ENCODE peak calls at places on chromosomes 6 and 20, in eight cellular contexts. One of them, this sample, is unnamed.

GRCh38 chr20:45919536-45919933 is 7.6 kb upstream of the PLTP start:
- DNase-seq in T-cell: no peak
- DNase-seq in HS-5: no peak
- DNase-seq in hypothalamus: no peak
- DNase-seq in H54: no peak
- DNase-seq in epithelial cell of esophagus: no peak
- DNase-seq in sciatic nerve: peak; percentile 89
- DNase-seq in uterus: peak; percentile 84
- DNase-seq in this sample: no peak

GRCh38 chr20:6765469-6766058 is 1.9 kb upstream of the BMP2 start:
- DNase-seq in sciatic nerve: no peak
- DNase-seq in HS-5: peak; percentile 49
- DNase-seq in T-cell: no peak
- DNase-seq in uterus: no peak
- DNase-seq in hypothalamus: no peak
- DNase-seq in H54: no peak
- DNase-seq in epithelial cell of esophagus: peak; percentile 70
- DNase-seq in this sample: no peak

GRCh38 chr6:33217681-33218080 is 9.4 kb downstream of the RING1 start:
- DNase-seq in HS-5: no peak
- DNase-seq in H54: no peak
- DNase-seq in uterus: no peak
- DNase-seq in hypothalamus: no peak
- DNase-seq in sciatic nerve: no peak
- DNase-seq in epithelial cell of esophagus: peak; percentile 67
- DNase-seq in T-cell: no peak
- DNase-seq in this sample: no peak

GRCh38 chr6:100462990-100463684 is 1.6 kb downstream of the SIM1 start:
- DNase-seq in T-cell: no peak
- DNase-seq in hypothalamus: no peak
- DNase-seq in uterus: no peak
- DNase-seq in HS-5: no peak
- DNase-seq in epithelial cell of esophagus: no peak
- DNase-seq in H54: no peak
- DNase-seq in sciatic nerve: no peak
- DNase-seq in this sample: no peak

GRCh38 chr6:163943647-163944395 is 529.3 kb downstream of the QKI start:
- DNase-seq in T-cell: no peak
- DNase-seq in H54: no peak
- DNase-seq in epithelial cell of esophagus: peak; percentile 1
- DNase-seq in uterus: no peak
- DNase-seq in sciatic nerve: no peak
- DNase-seq in hypothalamus: peak; percentile 75
- DNase-seq in HS-5: no peak
- DNase-seq in this sample: no peak

GRCh38 chr6:101716810-101717209 is 323.3 kb downstream of the GRIK2 start:
- DNase-seq in HS-5: no peak
- DNase-seq in sciatic nerve: no peak
- DNase-seq in H54: no peak
- DNase-seq in T-cell: no peak
- DNase-seq in uterus: no peak
- DNase-seq in epithelial cell of esophagus: no peak
- DNase-seq in hypothalamus: no peak
- DNase-seq in this sample: no peak

GRCh38 chr6:133764813-133765208 is 124.1 kb upstream of the TCF21 start:
- DNase-seq in epithelial cell of esophagus: no peak
- DNase-seq in uterus: no peak
- DNase-seq in hypothalamus: no peak
- DNase-seq in HS-5: no peak
- DNase-seq in H54: no peak
- DNase-seq in sciatic nerve: no peak
- DNase-seq in T-cell: no peak
- DNase-seq in this sample: no peak

GRCh38 chr20:51767018-51767866 is 948 bp downstream of the ATP9A start:
- DNase-seq in HS-5: no peak
- DNase-seq in H54: peak; percentile 58
- DNase-seq in uterus: peak; percentile 64
- DNase-seq in epithelial cell of esophagus: peak; percentile 86
- DNase-seq in sciatic nerve: peak; percentile 78
- DNase-seq in T-cell: peak; percentile 15
- DNase-seq in hypothalamus: peak; percentile 12
- DNase-seq in this sample: peak; percentile 96

GRCh38 chr6:71291991-71292390 is 3.4 kb downstream of the OGFRL1 start:
- DNase-seq in sciatic nerve: no peak
- DNase-seq in uterus: no peak
- DNase-seq in T-cell: no peak
- DNase-seq in H54: no peak
- DNase-seq in epithelial cell of esophagus: peak; percentile 56
- DNase-seq in hypothalamus: no peak
- DNase-seq in HS-5: no peak
- DNase-seq in this sample: no peak

GRCh38 chr20:41232971-41233926 is 84.3 kb downstream of the ZHX3 start:
- DNase-seq in uterus: no peak
- DNase-seq in T-cell: no peak
- DNase-seq in epithelial cell of esophagus: peak; percentile 86
- DNase-seq in H54: peak; percentile 39
- DNase-seq in hypothalamus: no peak
- DNase-seq in HS-5: peak; percentile 95
- DNase-seq in sciatic nerve: no peak
- DNase-seq in this sample: peak; percentile 92

GRCh38 chr6:142728910-142729481 is 216.0 kb downstream of the HIVEP2 start:
- DNase-seq in T-cell: no peak
- DNase-seq in sciatic nerve: no peak
- DNase-seq in uterus: peak; percentile 25
- DNase-seq in H54: no peak
- DNase-seq in epithelial cell of esophagus: no peak
- DNase-seq in hypothalamus: no peak
- DNase-seq in HS-5: peak; percentile 91
- DNase-seq in this sample: peak; percentile 51

GRCh38 chr6:83365931-83366330 is 64.9 kb downstream of the ME1 start:
- DNase-seq in T-cell: no peak
- DNase-seq in sciatic nerve: no peak
- DNase-seq in hypothalamus: no peak
- DNase-seq in uterus: no peak
- DNase-seq in epithelial cell of esophagus: no peak
- DNase-seq in HS-5: no peak
- DNase-seq in H54: no peak
- DNase-seq in this sample: no peak

GRCh38 chr20:2143594-2143993 is 42.0 kb downstream of the STK35 start:
- DNase-seq in epithelial cell of esophagus: no peak
- DNase-seq in sciatic nerve: no peak
- DNase-seq in T-cell: no peak
- DNase-seq in H54: no peak
- DNase-seq in hypothalamus: no peak
- DNase-seq in uterus: no peak
- DNase-seq in HS-5: no peak
- DNase-seq in this sample: no peak

GRCh38 chr20:47576516-47577033 is 74.9 kb downstream of the NCOA3 start:
- DNase-seq in HS-5: peak; percentile 92
- DNase-seq in uterus: peak; percentile 60
- DNase-seq in sciatic nerve: peak; percentile 66
- DNase-seq in hypothalamus: peak; percentile 10
- DNase-seq in T-cell: no peak
- DNase-seq in epithelial cell of esophagus: peak; percentile 59
- DNase-seq in H54: peak; percentile 46
- DNase-seq in this sample: no peak

GRCh38 chr6:43088654-43089056 is 12.5 kb downstream of the PTK7 start:
- DNase-seq in epithelial cell of esophagus: peak; percentile 97
- DNase-seq in hypothalamus: no peak
- DNase-seq in uterus: no peak
- DNase-seq in sciatic nerve: no peak
- DNase-seq in HS-5: no peak
- DNase-seq in T-cell: no peak
- DNase-seq in H54: no peak
- DNase-seq in this sample: no peak

GRCh38 chr20:366042-366718 is 14.4 kb upstream of the TRIB3 start:
- DNase-seq in epithelial cell of esophagus: peak; percentile 48
- DNase-seq in sciatic nerve: no peak
- DNase-seq in H54: no peak
- DNase-seq in uterus: no peak
- DNase-seq in HS-5: no peak
- DNase-seq in hypothalamus: no peak
- DNase-seq in T-cell: no peak
- DNase-seq in this sample: peak; percentile 92

GRCh38 chr20:10434832-10435812 is at the start of gene SLX4IP:
- DNase-seq in hypothalamus: peak; percentile 90
- DNase-seq in sciatic nerve: peak; percentile 92
- DNase-seq in T-cell: peak; percentile 72
- DNase-seq in uterus: peak; percentile 95
- DNase-seq in H54: peak; percentile 53
- DNase-seq in HS-5: peak; percentile 88
- DNase-seq in epithelial cell of esophagus: peak; percentile 96
- DNase-seq in this sample: peak; percentile 94

GRCh38 chr6:84871925-84872324 is 107.5 kb upstream of the TBX18 start:
- DNase-seq in epithelial cell of esophagus: peak; percentile 72
- DNase-seq in T-cell: no peak
- DNase-seq in uterus: no peak
- DNase-seq in hypothalamus: no peak
- DNase-seq in H54: no peak
- DNase-seq in sciatic nerve: no peak
- DNase-seq in HS-5: no peak
- DNase-seq in this sample: peak; percentile 3

GRCh38 chr6:85452441-85452881 is 2.6 kb downstream of the NT5E start:
- DNase-seq in uterus: no peak
- DNase-seq in sciatic nerve: no peak
- DNase-seq in T-cell: no peak
- DNase-seq in epithelial cell of esophagus: peak; percentile 53
- DNase-seq in H54: no peak
- DNase-seq in hypothalamus: no peak
- DNase-seq in HS-5: no peak
- DNase-seq in this sample: no peak

GRCh38 chr6:134166529-134167221 is 114.3 kb upstream of the SLC2A12 start:
- DNase-seq in uterus: no peak
- DNase-seq in HS-5: no peak
- DNase-seq in hypothalamus: no peak
- DNase-seq in T-cell: no peak
- DNase-seq in sciatic nerve: no peak
- DNase-seq in H54: no peak
- DNase-seq in epithelial cell of esophagus: no peak
- DNase-seq in this sample: no peak

GRCh38 chr6:93806409-93807270 is 387.3 kb upstream of the EPHA7 start:
- DNase-seq in hypothalamus: no peak
- DNase-seq in T-cell: no peak
- DNase-seq in H54: no peak
- DNase-seq in sciatic nerve: no peak
- DNase-seq in uterus: no peak
- DNase-seq in HS-5: no peak
- DNase-seq in epithelial cell of esophagus: peak; percentile 1
- DNase-seq in this sample: no peak

GRCh38 chr6:100678027-100678426 is 203.1 kb downstream of the ASCC3 start:
- DNase-seq in hypothalamus: no peak
- DNase-seq in T-cell: no peak
- DNase-seq in uterus: no peak
- DNase-seq in epithelial cell of esophagus: no peak
- DNase-seq in HS-5: no peak
- DNase-seq in H54: no peak
- DNase-seq in sciatic nerve: no peak
- DNase-seq in this sample: no peak

GRCh38 chr6:154500769-154501171 is 9.7 kb downstream of the CNKSR3 start:
- DNase-seq in hypothalamus: peak; percentile 13
- DNase-seq in HS-5: no peak
- DNase-seq in uterus: no peak
- DNase-seq in sciatic nerve: no peak
- DNase-seq in T-cell: no peak
- DNase-seq in H54: no peak
- DNase-seq in epithelial cell of esophagus: no peak
- DNase-seq in this sample: no peak

GRCh38 chr20:39661833-39662232 is 699.7 kb downstream of the DHX35 start:
- DNase-seq in epithelial cell of esophagus: peak; percentile 10
- DNase-seq in sciatic nerve: no peak
- DNase-seq in T-cell: no peak
- DNase-seq in H54: peak; percentile 19
- DNase-seq in HS-5: peak; percentile 14
- DNase-seq in hypothalamus: no peak
- DNase-seq in uterus: no peak
- DNase-seq in this sample: no peak

GRCh38 chr20:47115694-47116093 is 221.1 kb downstream of the EYA2 start:
- DNase-seq in T-cell: no peak
- DNase-seq in H54: no peak
- DNase-seq in sciatic nerve: peak; percentile 47
- DNase-seq in epithelial cell of esophagus: no peak
- DNase-seq in hypothalamus: no peak
- DNase-seq in uterus: no peak
- DNase-seq in HS-5: no peak
- DNase-seq in this sample: no peak

GRCh38 chr6:21676769-21677168 is 83.2 kb downstream of the SOX4 start:
- DNase-seq in hypothalamus: no peak
- DNase-seq in H54: no peak
- DNase-seq in uterus: no peak
- DNase-seq in T-cell: no peak
- DNase-seq in epithelial cell of esophagus: no peak
- DNase-seq in sciatic nerve: no peak
- DNase-seq in HS-5: no peak
- DNase-seq in this sample: no peak

GRCh38 chr6:39961178-39961577 is 26.9 kb upstream of the MOCS1 start:
- DNase-seq in hypothalamus: no peak
- DNase-seq in T-cell: no peak
- DNase-seq in HS-5: peak; percentile 6
- DNase-seq in H54: no peak
- DNase-seq in uterus: no peak
- DNase-seq in sciatic nerve: no peak
- DNase-seq in epithelial cell of esophagus: peak; percentile 25
- DNase-seq in this sample: peak; percentile 26